ENCODE peak calls at places on chromosomes 12 and 14, in five cellular contexts. C is IMR-90; X is colonic mucosa; P is tibial artery; O is CD8-positive, alpha-beta T cell. B is an unnamed sample.
A peak's percentile ranks its signal among the peaks of the same experiment; 100 is the strongest.

GRCh38 chr12:65720739-65721138 is 103.5 kb upstream of the HMGA2 start:
- DNase-seq in O (no peak), C (no peak), P (no peak), X (no peak), B (no peak)

GRCh38 chr14:39140170-39140569 is 26.0 kb downstream of the GEMIN2 start:
- DNase-seq in C (no peak), X (no peak), O (no peak), P (no peak), B (no peak)

GRCh38 chr14:61426048-61426447 is 104.7 kb downstream of the PRKCH start:
- DNase-seq in X (no peak), C (no peak), O (no peak), P (no peak), B (no peak)

GRCh38 chr12:115507951-115508722 is 769.4 kb downstream of the MED13L start:
- DNase-seq in X (no peak), O (no peak), P (no peak), C (no peak), B (no peak)

GRCh38 chr14:62654641-62655040 is 390.6 kb downstream of the KCNH5 start:
- DNase-seq in C (peak; percentile 64), P (no peak), O (no peak), X (no peak), B (no peak)

GRCh38 chr12:29158364-29158763 is 9.3 kb downstream of the FAR2 start:
- DNase-seq in X (no peak), O (no peak), C (no peak), P (no peak), B (no peak)

GRCh38 chr12:92078167-92079053 is 67.2 kb downstream of the BTG1 start:
- DNase-seq in C (peak; percentile 96), P (no peak), X (no peak), O (no peak), B (no peak)

GRCh38 chr12:126355346-126355745 is 1290.1 kb downstream of the AACS start:
- DNase-seq in X (no peak), P (no peak), C (no peak), O (no peak), B (no peak)

GRCh38 chr14:68547305-68548193 is 245.3 kb downstream of the ZFP36L1 start:
- DNase-seq in C (peak; percentile 93), P (peak; percentile 95), O (no peak), X (no peak), B (no peak)

GRCh38 chr12:124379938-124380754 is 85.3 kb downstream of the RFLNA start:
- DNase-seq in P (peak; percentile 97), X (no peak), O (no peak), C (peak; percentile 89), B (no peak)

GRCh38 chr12:124376435-124376834 is 81.5 kb downstream of the RFLNA start:
- DNase-seq in O (no peak), P (no peak), X (no peak), C (no peak), B (no peak)

GRCh38 chr12:124379379-124379937 is 84.6 kb downstream of the RFLNA start:
- DNase-seq in X (no peak), C (no peak), O (no peak), P (no peak), B (no peak)

GRCh38 chr12:124375789-124376175 is 80.9 kb downstream of the RFLNA start:
- DNase-seq in X (no peak), C (no peak), O (no peak), P (no peak), B (no peak)

DNA sequence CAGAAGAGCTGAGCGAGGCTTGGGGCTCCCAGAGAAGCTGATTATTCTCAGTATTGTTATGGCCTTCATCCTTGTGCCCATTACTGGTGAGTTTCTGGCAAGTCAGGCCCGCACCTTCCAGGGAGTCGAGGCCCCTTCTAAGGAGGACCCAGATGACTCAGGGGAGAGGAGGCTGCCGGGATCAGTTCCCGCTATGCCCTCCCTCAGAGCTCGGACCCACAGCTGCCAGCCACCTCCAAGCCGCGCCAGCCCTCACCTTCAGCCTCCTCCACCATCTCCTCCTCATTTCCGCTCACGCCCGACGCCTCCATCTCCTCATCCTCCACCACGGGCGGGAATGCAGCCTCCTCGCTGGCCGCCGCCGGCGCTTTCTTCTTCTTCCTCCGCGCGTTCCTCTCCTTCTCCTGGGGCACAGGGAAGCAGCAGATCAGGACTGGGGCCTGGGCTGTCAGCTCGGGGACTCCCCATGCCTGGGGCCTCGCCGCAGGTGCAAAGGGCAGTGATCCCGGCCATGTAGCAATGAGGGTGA is 83.2 kb downstream of the RFLNA start:
- DNase-seq in O (no peak), X (no peak), C (no peak), P (no peak), B (no peak)
- H3K4me1 ChIP-seq in O (no peaks in the 10 kb centered on the region), X (no peaks in the 10 kb centered on the region), C (peaks cover 32% of the 10 kb centered on the region), P (peaks cover 47% of the 10 kb centered on the region), B (peaks cover 18% of the 10 kb centered on the region)

GRCh38 chr12:69508091-69508490 is 37.9 kb downstream of the FRS2 start:
- DNase-seq in X (no peak), O (no peak), P (no peak), C (no peak), B (no peak)

GRCh38 chr12:69510176-69510827 is 40.1 kb downstream of the FRS2 start:
- DNase-seq in O (no peak), P (no peak), C (no peak), X (no peak), B (no peak)

GRCh38 chr12:69508581-69508980 is 38.4 kb downstream of the FRS2 start:
- DNase-seq in O (no peak), C (no peak), P (no peak), X (no peak), B (no peak)

GRCh38 chr12:69511016-69511415 is 40.8 kb downstream of the FRS2 start:
- DNase-seq in C (no peak), X (no peak), O (no peak), P (no peak), B (no peak)

DNA sequence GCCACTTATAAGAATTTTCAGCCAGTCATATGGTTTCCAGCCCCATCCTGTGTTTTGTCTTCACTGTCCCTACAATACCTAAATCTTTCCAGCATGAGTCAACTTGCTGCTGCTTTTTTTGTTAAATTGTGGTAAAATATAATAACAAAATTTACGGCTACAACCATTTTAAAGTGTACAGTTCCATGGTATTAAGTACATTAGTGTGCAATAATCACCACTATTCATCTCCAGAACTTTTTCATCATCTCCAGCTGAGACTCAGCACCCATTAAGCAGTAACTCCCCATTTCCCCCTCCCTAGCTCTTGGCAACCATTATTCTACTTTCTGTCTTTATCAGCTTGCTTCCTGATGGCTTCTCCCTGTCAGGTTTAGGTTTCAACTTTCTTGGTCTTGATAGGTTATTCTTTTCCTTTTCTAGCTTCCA is 39.1 kb downstream of the FRS2 start:
- DNase-seq in X (no peak), C (peak; percentile 46), O (no peak), P (no peak), B (no peak)
- H3K4me1 ChIP-seq in X (no peaks in the 10 kb centered on the region), C (peaks cover 11% of the 10 kb centered on the region), O (peaks cover 7% of the 10 kb centered on the region), P (peaks cover 96% of the 10 kb centered on the region), B (peaks cover 8% of the 10 kb centered on the region)

DNA sequence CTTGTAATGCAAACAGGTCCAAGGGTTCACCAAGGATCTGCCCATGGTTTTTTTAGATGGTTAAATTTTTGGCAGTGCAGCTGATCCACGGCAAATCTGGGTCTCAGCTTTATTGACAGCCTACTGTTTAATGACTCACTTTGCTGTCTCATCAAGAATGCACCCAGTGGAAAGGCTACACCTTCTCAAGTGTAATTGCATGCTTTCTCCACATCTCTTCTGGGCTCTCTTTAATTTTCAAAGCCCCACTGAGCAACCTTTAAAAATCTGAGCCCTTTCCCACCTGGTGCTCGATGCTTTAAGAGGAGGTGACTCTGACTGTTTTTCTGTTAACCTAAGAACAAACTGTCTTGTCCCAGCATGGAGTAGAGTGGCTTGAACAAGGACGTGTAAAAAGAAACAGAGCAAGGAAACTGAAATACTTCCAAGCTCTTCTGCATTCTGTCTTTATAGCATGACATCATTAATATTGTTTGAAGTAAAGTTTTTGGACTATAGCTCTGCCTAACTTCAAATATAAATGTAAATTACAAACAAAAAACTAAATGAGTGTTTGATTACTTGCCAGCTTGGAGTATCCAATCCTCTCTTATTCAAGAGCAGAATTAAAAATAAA is 214.2 kb upstream of the KRR1 start:
- DNase-seq in X (no peak), C (peak; percentile 74), O (no peak), P (no peak), B (no peak)
- H3K4me1 ChIP-seq in X (peaks cover 6% of the 10 kb centered on the region), C (peaks cover 29% of the 10 kb centered on the region), O (peaks cover 18% of the 10 kb centered on the region), P (peaks cover 20% of the 10 kb centered on the region), B (no peaks in the 10 kb centered on the region)

GRCh38 chr12:52046859-52047258 is 4.4 kb upstream of the NR4A1 start:
- DNase-seq in X (no peak), C (no peak), O (no peak), P (no peak), B (no peak)

GRCh38 chr12:52043386-52044212 is 7.6 kb upstream of the NR4A1 start:
- DNase-seq in X (no peak), C (no peak), O (no peak), P (peak; percentile 99), B (no peak)

GRCh38 chr12:52045794-52046199 is 5.4 kb upstream of the NR4A1 start:
- DNase-seq in C (no peak), X (peak; percentile 82), O (no peak), P (no peak), B (peak; percentile 81)

GRCh38 chr12:52042706-52043385 is 8.4 kb upstream of the NR4A1 start:
- DNase-seq in P (peak; percentile 87), C (no peak), X (no peak), O (no peak), B (no peak)

DNA sequence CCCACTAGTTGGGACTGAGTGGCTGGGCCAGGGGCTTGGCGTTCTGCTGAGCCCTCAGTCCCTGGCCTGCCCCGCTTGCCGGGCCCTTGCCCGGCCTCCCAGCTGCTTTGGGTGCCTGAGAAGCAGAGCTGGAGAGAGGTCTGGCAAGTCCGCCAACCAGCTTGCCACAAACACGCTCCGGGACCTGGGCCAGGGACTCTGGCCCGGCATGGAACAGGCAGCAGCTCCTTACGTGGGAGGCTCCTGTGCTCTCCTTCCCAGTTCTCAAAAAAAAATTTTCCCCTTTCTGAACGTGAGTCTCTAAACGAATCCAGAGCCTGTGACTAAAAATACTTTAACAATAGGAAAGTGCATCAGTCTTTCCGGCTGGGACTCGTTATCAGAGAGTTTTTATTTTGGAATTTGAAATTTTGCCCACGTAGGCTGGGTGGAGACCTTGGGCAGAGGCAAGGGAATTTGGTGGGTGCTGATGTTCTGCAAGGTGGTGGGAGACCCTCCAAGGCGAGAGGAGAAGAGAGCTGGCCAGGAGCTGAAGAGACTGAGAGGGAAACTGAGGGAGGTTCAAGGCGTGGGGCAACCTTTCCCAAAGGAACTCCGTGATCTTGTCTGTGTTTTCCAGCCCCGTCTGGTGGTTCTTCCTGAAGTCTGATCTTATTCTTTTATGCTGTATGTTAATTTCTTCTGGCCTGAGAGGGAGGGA is 6.8 kb upstream of the NR4A1 start:
- DNase-seq in C (no peak), O (no peak), P (peak; percentile 98), X (no peak), B (no peak)
- H3K4me1 ChIP-seq in C (no peaks in the 10 kb centered on the region), O (peaks cover 33% of the 10 kb centered on the region), P (peaks cover 68% of the 10 kb centered on the region), X (peaks cover 9% of the 10 kb centered on the region), B (peaks cover 13% of the 10 kb centered on the region)

GRCh38 chr14:89265229-89265628 is 151.8 kb downstream of the FOXN3 start:
- DNase-seq in X (no peak), O (no peak), C (no peak), P (no peak), B (no peak)
- H3K4me1 ChIP-seq in X (no peaks in the 10 kb centered on the region), O (no peaks in the 10 kb centered on the region), C (peaks cover 7% of the 10 kb centered on the region), P (peaks cover 94% of the 10 kb centered on the region), B (no peaks in the 10 kb centered on the region)

B was measured in mucosa of descending colon.